ENCODE peak calls at places on chromosome 12, in eight cellular contexts. One of them, this sample, is unnamed.

GRCh38 chr12:93122089-93122488 is 193.0 kb upstream of the EEA1 start:
- DNase-seq in brain microvascular endothelial cell: peak; percentile 87
- DNase-seq in heart right ventricle: no peak
- DNase-seq in uterus: no peak
- DNase-seq in psoas muscle: no peak
- DNase-seq in tibial artery: no peak
- DNase-seq in CD8-positive, alpha-beta memory T cell: no peak
- DNase-seq in lung: no peak
- DNase-seq in this sample: no peak

GRCh38 chr12:54217774-54218221 is 29.0 kb upstream of the SMUG1 start:
- DNase-seq in lung: no peak
- DNase-seq in CD8-positive, alpha-beta memory T cell: no peak
- DNase-seq in tibial artery: no peak
- DNase-seq in heart right ventricle: no peak
- DNase-seq in psoas muscle: no peak
- DNase-seq in uterus: no peak
- DNase-seq in brain microvascular endothelial cell: no peak
- DNase-seq in this sample: no peak

GRCh38 chr12:32134144-32134888 is 27.7 kb downstream of the BICD1 start:
- DNase-seq in lung: no peak
- DNase-seq in CD8-positive, alpha-beta memory T cell: peak; percentile 25
- DNase-seq in tibial artery: no peak
- DNase-seq in heart right ventricle: no peak
- DNase-seq in uterus: no peak
- DNase-seq in psoas muscle: no peak
- DNase-seq in brain microvascular endothelial cell: peak; percentile 28
- DNase-seq in this sample: no peak

GRCh38 chr12:95874452-95874851 is 15.7 kb downstream of the SNRPF start:
- DNase-seq in tibial artery: no peak
- DNase-seq in CD8-positive, alpha-beta memory T cell: no peak
- DNase-seq in brain microvascular endothelial cell: no peak
- DNase-seq in psoas muscle: no peak
- DNase-seq in lung: no peak
- DNase-seq in uterus: no peak
- DNase-seq in heart right ventricle: no peak
- DNase-seq in this sample: no peak

GRCh38 chr12:3973269-3973884 is 100.2 kb upstream of the PARP11 start:
- DNase-seq in heart right ventricle: no peak
- DNase-seq in psoas muscle: no peak
- DNase-seq in tibial artery: no peak
- DNase-seq in CD8-positive, alpha-beta memory T cell: no peak
- DNase-seq in lung: no peak
- DNase-seq in brain microvascular endothelial cell: no peak
- DNase-seq in uterus: no peak
- DNase-seq in this sample: no peak

GRCh38 chr12:114668151-114668891 is 15.7 kb downstream of the TBX3 start:
- DNase-seq in psoas muscle: peak; percentile 84
- DNase-seq in brain microvascular endothelial cell: peak; percentile 65
- DNase-seq in heart right ventricle: peak; percentile 78
- DNase-seq in tibial artery: peak; percentile 64
- DNase-seq in lung: peak; percentile 66
- DNase-seq in CD8-positive, alpha-beta memory T cell: no peak
- DNase-seq in uterus: peak; percentile 84
- DNase-seq in this sample: peak; percentile 65

GRCh38 chr12:45655186-45655585 is 74.3 kb upstream of the ARID2 start:
- DNase-seq in CD8-positive, alpha-beta memory T cell: peak; percentile 60
- DNase-seq in psoas muscle: no peak
- DNase-seq in tibial artery: no peak
- DNase-seq in lung: no peak
- DNase-seq in uterus: no peak
- DNase-seq in heart right ventricle: no peak
- DNase-seq in brain microvascular endothelial cell: peak; percentile 29
- DNase-seq in this sample: no peak

GRCh38 chr12:52884526-52885293 is 20.2 kb downstream of the KRT8 start:
- DNase-seq in lung: peak; percentile 83
- DNase-seq in heart right ventricle: peak; percentile 73
- DNase-seq in uterus: peak; percentile 74
- DNase-seq in psoas muscle: peak; percentile 71
- DNase-seq in brain microvascular endothelial cell: peak; percentile 49
- DNase-seq in CD8-positive, alpha-beta memory T cell: peak; percentile 57
- DNase-seq in tibial artery: peak; percentile 69
- DNase-seq in this sample: peak; percentile 84

GRCh38 chr12:6183689-6184441 is 16.3 kb upstream of the CD9 start:
- DNase-seq in heart right ventricle: no peak
- DNase-seq in tibial artery: no peak
- DNase-seq in uterus: no peak
- DNase-seq in CD8-positive, alpha-beta memory T cell: no peak
- DNase-seq in lung: no peak
- DNase-seq in psoas muscle: no peak
- DNase-seq in brain microvascular endothelial cell: no peak
- DNase-seq in this sample: no peak

GRCh38 chr12:68240975-68241374 is 12.4 kb downstream of the IL22 start:
- DNase-seq in heart right ventricle: no peak
- DNase-seq in tibial artery: peak; percentile 27
- DNase-seq in psoas muscle: no peak
- DNase-seq in lung: no peak
- DNase-seq in CD8-positive, alpha-beta memory T cell: peak; percentile 49
- DNase-seq in uterus: no peak
- DNase-seq in brain microvascular endothelial cell: peak; percentile 59
- DNase-seq in this sample: no peak

GRCh38 chr12:80213246-80213645 is 113.9 kb downstream of the OTOGL start:
- DNase-seq in heart right ventricle: no peak
- DNase-seq in CD8-positive, alpha-beta memory T cell: no peak
- DNase-seq in lung: no peak
- DNase-seq in brain microvascular endothelial cell: no peak
- DNase-seq in psoas muscle: no peak
- DNase-seq in tibial artery: no peak
- DNase-seq in uterus: no peak
- DNase-seq in this sample: no peak

GRCh38 chr12:51593539-51593938 is 2.5 kb downstream of the SCN8A start:
- DNase-seq in CD8-positive, alpha-beta memory T cell: peak; percentile 3
- DNase-seq in tibial artery: no peak
- DNase-seq in lung: no peak
- DNase-seq in uterus: no peak
- DNase-seq in psoas muscle: no peak
- DNase-seq in heart right ventricle: peak; percentile 37
- DNase-seq in brain microvascular endothelial cell: peak; percentile 64
- DNase-seq in this sample: no peak

GRCh38 chr12:1925125-1925963 is 6.9 kb upstream of the CACNA2D4 start:
- DNase-seq in CD8-positive, alpha-beta memory T cell: no peak
- DNase-seq in tibial artery: no peak
- DNase-seq in lung: peak; percentile 22
- DNase-seq in brain microvascular endothelial cell: no peak
- DNase-seq in psoas muscle: no peak
- DNase-seq in uterus: peak; percentile 4
- DNase-seq in heart right ventricle: no peak
- DNase-seq in this sample: no peak

GRCh38 chr12:51863921-51864700 is 15.6 kb upstream of the FIGNL2 start:
- DNase-seq in CD8-positive, alpha-beta memory T cell: no peak
- DNase-seq in heart right ventricle: no peak
- DNase-seq in lung: no peak
- DNase-seq in uterus: no peak
- DNase-seq in psoas muscle: no peak
- DNase-seq in brain microvascular endothelial cell: no peak
- DNase-seq in tibial artery: no peak
- DNase-seq in this sample: no peak

GRCh38 chr12:98684199-98684598 is 39.1 kb downstream of the APAF1 start:
- DNase-seq in uterus: no peak
- DNase-seq in CD8-positive, alpha-beta memory T cell: no peak
- DNase-seq in tibial artery: no peak
- DNase-seq in brain microvascular endothelial cell: no peak
- DNase-seq in heart right ventricle: no peak
- DNase-seq in lung: no peak
- DNase-seq in psoas muscle: no peak
- DNase-seq in this sample: no peak

GRCh38 chr12:123096159-123096558 is 54.7 kb downstream of the PITPNM2 start:
- DNase-seq in lung: no peak
- DNase-seq in brain microvascular endothelial cell: no peak
- DNase-seq in heart right ventricle: no peak
- DNase-seq in CD8-positive, alpha-beta memory T cell: no peak
- DNase-seq in psoas muscle: no peak
- DNase-seq in uterus: no peak
- DNase-seq in tibial artery: no peak
- DNase-seq in this sample: no peak

GRCh38 chr12:123091756-123092155 is 59.1 kb downstream of the PITPNM2 start:
- DNase-seq in brain microvascular endothelial cell: no peak
- DNase-seq in psoas muscle: no peak
- DNase-seq in lung: no peak
- DNase-seq in CD8-positive, alpha-beta memory T cell: no peak
- DNase-seq in heart right ventricle: no peak
- DNase-seq in uterus: no peak
- DNase-seq in tibial artery: no peak
- DNase-seq in this sample: no peak

GRCh38 chr12:123095074-123095694 is 55.7 kb downstream of the PITPNM2 start:
- DNase-seq in heart right ventricle: no peak
- DNase-seq in uterus: no peak
- DNase-seq in lung: no peak
- DNase-seq in psoas muscle: no peak
- DNase-seq in CD8-positive, alpha-beta memory T cell: no peak
- DNase-seq in tibial artery: no peak
- DNase-seq in brain microvascular endothelial cell: no peak
- DNase-seq in this sample: no peak

GRCh38 chr12:123092866-123093265 is 58.0 kb downstream of the PITPNM2 start:
- DNase-seq in CD8-positive, alpha-beta memory T cell: no peak
- DNase-seq in heart right ventricle: no peak
- DNase-seq in tibial artery: no peak
- DNase-seq in uterus: no peak
- DNase-seq in brain microvascular endothelial cell: no peak
- DNase-seq in psoas muscle: no peak
- DNase-seq in lung: no peak
- DNase-seq in this sample: no peak

DNA sequence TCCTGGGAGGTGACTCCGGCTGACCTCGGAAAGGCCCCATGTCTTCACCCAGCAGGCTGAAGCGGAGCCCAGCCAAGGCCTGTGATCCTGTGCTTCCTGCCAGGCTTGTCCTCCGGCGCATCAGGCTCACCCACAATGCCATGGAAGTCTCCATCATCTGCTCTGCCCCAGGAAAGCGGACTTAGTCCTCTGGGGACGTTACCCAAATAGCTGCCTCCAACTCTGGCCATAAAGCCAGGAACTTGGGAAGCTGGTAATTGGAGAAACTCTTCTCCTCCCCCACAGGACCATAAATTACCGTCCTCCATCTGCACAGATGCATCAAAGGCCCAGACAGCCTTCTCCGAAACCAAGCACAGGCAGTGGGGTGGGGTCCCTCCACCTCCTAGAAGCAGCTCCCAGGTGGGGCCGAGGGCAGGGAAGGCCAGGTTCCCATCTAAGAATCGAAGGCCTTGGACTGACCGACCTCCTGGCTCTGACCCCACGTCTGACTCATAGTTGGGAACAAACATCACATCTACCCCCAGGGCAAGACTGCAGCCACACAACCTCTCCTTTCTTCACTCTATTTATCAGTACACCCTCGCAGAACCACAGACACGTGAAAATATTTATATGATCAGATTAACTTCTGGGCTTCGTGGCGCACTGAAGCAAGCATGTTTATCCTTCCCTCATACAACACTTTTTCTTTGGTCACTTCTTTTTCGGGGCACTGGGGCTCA is 56.4 kb downstream of the PITPNM2 start:
- DNase-seq in brain microvascular endothelial cell: peak; percentile 30
- DNase-seq in heart right ventricle: no peak
- DNase-seq in psoas muscle: peak; percentile 62
- DNase-seq in uterus: peak; percentile 70
- DNase-seq in lung: no peak
- DNase-seq in tibial artery: peak; percentile 70
- DNase-seq in CD8-positive, alpha-beta memory T cell: no peak
- DNase-seq in this sample: peak; percentile 17
- H3K27ac ChIP-seq in brain microvascular endothelial cell: no peak overlapping the region
- H3K27ac ChIP-seq in heart right ventricle: peak overlapping the region; percentile 77
- H3K27ac ChIP-seq in psoas muscle: peak overlapping the region; percentile 80
- H3K27ac ChIP-seq in uterus: peak overlapping the region; percentile 76
- H3K27ac ChIP-seq in lung: peak overlapping the region; percentile 78
- H3K27ac ChIP-seq in tibial artery: peak overlapping the region; percentile 75
- H3K27ac ChIP-seq in CD8-positive, alpha-beta memory T cell: no peak overlapping the region
- H3K27ac ChIP-seq in this sample: peak overlapping the region; percentile 1

DNA sequence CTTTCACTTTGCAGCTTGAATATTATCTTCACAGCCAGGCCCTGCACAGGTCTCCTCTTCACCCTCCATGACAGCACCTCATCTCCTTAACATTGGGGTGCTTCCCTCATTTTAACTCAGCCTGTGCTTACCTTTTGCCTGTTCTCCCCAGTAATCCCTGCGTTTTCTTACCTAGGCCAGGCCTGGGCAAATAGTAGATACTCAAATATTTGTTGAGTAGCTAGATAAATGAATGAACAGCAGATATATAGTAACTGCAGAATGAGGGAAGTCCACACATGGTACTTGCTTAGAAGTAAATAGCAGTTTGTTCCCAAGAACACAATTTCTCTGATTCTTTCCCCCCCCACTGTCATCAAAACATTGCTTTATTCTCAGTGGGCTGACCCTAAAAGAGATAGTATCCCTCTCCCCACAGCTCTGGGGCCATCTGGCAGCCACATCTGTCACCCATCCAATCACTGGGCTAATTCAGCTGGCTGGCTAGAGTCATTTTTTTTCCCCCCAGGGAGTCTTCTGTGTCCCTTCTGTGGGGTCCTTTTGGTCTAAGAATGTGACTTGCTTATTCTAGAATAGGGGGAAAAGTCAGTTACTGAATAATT is 43.2 kb downstream of the APPL2 start:
- DNase-seq in lung: no peak
- DNase-seq in psoas muscle: no peak
- DNase-seq in heart right ventricle: no peak
- DNase-seq in tibial artery: no peak
- DNase-seq in CD8-positive, alpha-beta memory T cell: no peak
- DNase-seq in brain microvascular endothelial cell: no peak
- DNase-seq in uterus: no peak
- DNase-seq in this sample: no peak
- H3K36me3 ChIP-seq in lung: peaks cover 45% of the 10 kb centered on the region
- H3K36me3 ChIP-seq in psoas muscle: peaks cover 100% of the 10 kb centered on the region
- H3K36me3 ChIP-seq in heart right ventricle: peaks cover 49% of the 10 kb centered on the region
- H3K36me3 ChIP-seq in tibial artery: peaks cover 100% of the 10 kb centered on the region
- H3K36me3 ChIP-seq in CD8-positive, alpha-beta memory T cell: peaks cover 43% of the 10 kb centered on the region
- H3K36me3 ChIP-seq in brain microvascular endothelial cell: peaks cover 68% of the 10 kb centered on the region
- H3K36me3 ChIP-seq in uterus: no peaks in the 10 kb centered on the region
- H3K36me3 ChIP-seq in this sample: peaks cover 2% of the 10 kb centered on the region

GRCh38 chr12:124923906-124924734 is 9.7 kb upstream of the UBC start:
- DNase-seq in heart right ventricle: no peak
- DNase-seq in uterus: no peak
- DNase-seq in lung: no peak
- DNase-seq in psoas muscle: no peak
- DNase-seq in tibial artery: no peak
- DNase-seq in brain microvascular endothelial cell: peak; percentile 49
- DNase-seq in CD8-positive, alpha-beta memory T cell: no peak
- DNase-seq in this sample: no peak
- H3K27ac ChIP-seq in heart right ventricle: no peak overlapping the region
- H3K27ac ChIP-seq in uterus: peak overlapping the region; percentile 29
- H3K27ac ChIP-seq in lung: no peak overlapping the region
- H3K27ac ChIP-seq in psoas muscle: peak overlapping the region; percentile 60
- H3K27ac ChIP-seq in tibial artery: no peak overlapping the region
- H3K27ac ChIP-seq in brain microvascular endothelial cell: peak overlapping the region; percentile 61
- H3K27ac ChIP-seq in CD8-positive, alpha-beta memory T cell: no peak overlapping the region
- H3K27ac ChIP-seq in this sample: no peak overlapping the region

DNA sequence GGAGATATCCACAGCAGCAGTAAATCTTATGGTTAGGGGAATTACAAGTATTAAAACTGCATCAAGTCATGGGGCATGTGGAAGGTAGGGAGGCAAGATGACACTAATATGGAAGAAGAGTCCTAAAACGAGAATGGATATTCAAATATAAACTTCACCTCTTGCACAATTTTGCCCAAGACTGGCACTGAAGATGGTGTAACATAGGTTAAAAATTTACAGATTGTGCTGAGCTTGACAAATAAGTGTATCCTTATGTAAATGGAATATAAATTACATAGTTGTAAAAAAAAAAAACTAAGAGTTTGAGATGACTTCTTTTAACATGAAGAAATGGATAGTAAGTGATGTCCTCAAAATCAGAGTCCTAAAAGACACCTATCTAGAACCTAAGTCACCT is 12.8 kb downstream of the ETFRF1 start:
- DNase-seq in psoas muscle: no peak
- DNase-seq in brain microvascular endothelial cell: no peak
- DNase-seq in CD8-positive, alpha-beta memory T cell: no peak
- DNase-seq in tibial artery: no peak
- DNase-seq in uterus: no peak
- DNase-seq in heart right ventricle: no peak
- DNase-seq in lung: no peak
- DNase-seq in this sample: no peak
- H3K36me3 ChIP-seq in psoas muscle: peaks cover 67% of the 10 kb centered on the region
- H3K36me3 ChIP-seq in brain microvascular endothelial cell: peaks cover 3% of the 10 kb centered on the region
- H3K36me3 ChIP-seq in CD8-positive, alpha-beta memory T cell: peaks cover 7% of the 10 kb centered on the region
- H3K36me3 ChIP-seq in tibial artery: peaks cover 29% of the 10 kb centered on the region
- H3K36me3 ChIP-seq in uterus: no peaks in the 10 kb centered on the region
- H3K36me3 ChIP-seq in heart right ventricle: peaks cover 15% of the 10 kb centered on the region
- H3K36me3 ChIP-seq in lung: peaks cover 7% of the 10 kb centered on the region
- H3K36me3 ChIP-seq in this sample: no peaks in the 10 kb centered on the region

This sample was measured in tibial nerve.